ENCODE peak calls at places on chromosomes 6 and 20, in four cellular contexts. One of them, this sample, is unnamed.

GRCh38 chr6:84093405-84094049 is 60.0 kb downstream of the MRAP2 start:
- DNase-seq in K562: no peak
- DNase-seq in HepG2: no peak
- DNase-seq in A549: no peak
- DNase-seq in this sample: no peak

GRCh38 chr20:43736588-43737091 is 9.8 kb upstream of the GTSF1L start:
- DNase-seq in K562: peak
- DNase-seq in A549: no peak
- DNase-seq in HepG2: no peak
- DNase-seq in this sample: peak

GRCh38 chr20:21179796-21180195 is 53.9 kb downstream of the KIZ start:
- DNase-seq in K562: no peak
- DNase-seq in HepG2: no peak
- DNase-seq in A549: no peak
- DNase-seq in this sample: no peak

GRCh38 chr6:104526383-104526782 is 333.3 kb downstream of the HACE1 start:
- DNase-seq in A549: no peak
- DNase-seq in HepG2: peak
- DNase-seq in K562: no peak
- DNase-seq in this sample: no peak

GRCh38 chr6:44225579-44226325 is 2.4 kb downstream of the SLC29A1 start:
- DNase-seq in HepG2: no peak
- DNase-seq in K562: peak
- DNase-seq in A549: no peak
- DNase-seq in this sample: no peak

GRCh38 chr20:41654884-41655283 is 36.7 kb upstream of the CHD6 start:
- DNase-seq in K562: peak
- DNase-seq in HepG2: no peak
- DNase-seq in A549: no peak
- DNase-seq in this sample: peak

GRCh38 chr6:68740828-68741500 is 105.9 kb downstream of the ADGRB3 start:
- DNase-seq in A549: no peak
- DNase-seq in HepG2: no peak
- DNase-seq in K562: peak
- DNase-seq in this sample: no peak

GRCh38 chr6:20835315-20836010 is 301.2 kb downstream of the CDKAL1 start:
- DNase-seq in A549: no peak
- DNase-seq in K562: no peak
- DNase-seq in HepG2: no peak
- DNase-seq in this sample: no peak

GRCh38 chr6:116210750-116211425 is 43.0 kb downstream of the TSPYL4 start:
- DNase-seq in A549: no peak
- DNase-seq in HepG2: no peak
- DNase-seq in K562: no peak
- DNase-seq in this sample: no peak

DNA sequence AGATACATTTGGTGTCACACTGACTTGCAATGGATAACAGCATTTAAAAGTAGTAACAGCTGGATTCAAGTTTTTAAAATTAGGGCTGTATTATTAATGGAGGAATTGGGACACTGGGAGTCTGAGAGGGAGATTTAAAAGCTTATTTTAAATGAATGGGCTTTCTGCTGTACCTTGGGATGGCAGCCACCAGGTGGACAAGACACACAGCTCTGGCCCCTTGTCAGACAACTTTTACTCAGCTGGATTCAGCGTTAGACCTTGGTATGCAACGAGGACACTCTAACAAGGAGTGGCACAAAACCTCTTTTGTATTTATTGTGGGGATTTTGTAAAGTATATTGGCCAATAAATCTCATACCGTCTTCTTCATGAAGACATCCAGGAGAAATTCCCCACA is 105.8 kb downstream of the LCA5 start:
- DNase-seq in A549: peak
- DNase-seq in HepG2: peak
- DNase-seq in K562: peak
- DNase-seq in this sample: peak
- TF ChIP-seq HMGXB4 in A549: no peak
- TF ChIP-seq HMGXB4 in HepG2: no peak
- TF ChIP-seq HMGXB4 in K562: no peak
- TF ChIP-seq HMGXB4 in this sample: no peak

GRCh38 chr20:54014301-54014914 is 56.0 kb downstream of the BCAS1 start:
- DNase-seq in A549: no peak
- DNase-seq in K562: no peak
- DNase-seq in HepG2: no peak
- DNase-seq in this sample: no peak

GRCh38 chr20:54017846-54018245 is 52.5 kb downstream of the BCAS1 start:
- DNase-seq in HepG2: no peak
- DNase-seq in A549: no peak
- DNase-seq in K562: no peak
- DNase-seq in this sample: no peak

GRCh38 chr20:54015496-54015895 is 54.9 kb downstream of the BCAS1 start:
- DNase-seq in K562: no peak
- DNase-seq in A549: no peak
- DNase-seq in HepG2: no peak
- DNase-seq in this sample: no peak

GRCh38 chr20:54011352-54011751 is 59.0 kb downstream of the BCAS1 start:
- DNase-seq in K562: no peak
- DNase-seq in HepG2: no peak
- DNase-seq in A549: no peak
- DNase-seq in this sample: no peak

DNA sequence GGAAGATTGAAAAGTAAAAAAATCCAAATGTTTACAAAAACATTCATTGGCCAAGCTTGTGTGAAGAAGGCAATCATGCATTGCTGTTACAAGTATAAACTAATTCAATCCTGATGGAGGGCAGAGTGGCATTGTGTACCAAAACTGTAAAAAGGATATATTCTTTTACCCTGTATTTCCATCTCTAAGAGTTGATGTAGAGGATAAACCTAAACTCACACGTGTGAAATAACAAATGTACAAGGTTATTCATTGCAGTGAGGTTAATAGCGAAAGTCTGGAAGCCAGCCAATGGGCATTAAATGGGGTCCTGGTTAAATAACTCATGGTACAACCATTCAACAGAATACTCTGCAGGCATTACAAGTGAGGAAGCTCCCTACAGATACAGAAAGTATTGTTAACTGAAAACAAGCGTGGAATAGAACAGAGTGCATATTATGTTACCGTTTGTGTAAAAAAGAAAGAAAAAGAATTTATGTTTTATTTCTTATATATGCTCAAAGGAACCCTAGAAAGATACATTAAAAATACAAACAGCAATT is 56.9 kb downstream of the BCAS1 start:
- DNase-seq in K562: no peak
- DNase-seq in A549: no peak
- DNase-seq in HepG2: no peak
- DNase-seq in this sample: no peak
- TF ChIP-seq HMGXB4 in K562: no peak
- TF ChIP-seq HMGXB4 in A549: no peak
- TF ChIP-seq HMGXB4 in HepG2: no peak
- TF ChIP-seq HMGXB4 in this sample: no peak

GRCh38 chr6:166275714-166276166 is 32.5 kb downstream of the PRR18 start:
- DNase-seq in HepG2: peak
- DNase-seq in A549: peak
- DNase-seq in K562: peak
- DNase-seq in this sample: peak
- TF ChIP-seq HMGXB4 in HepG2: peak
- TF ChIP-seq HMGXB4 in A549: no peak
- TF ChIP-seq HMGXB4 in K562: no peak
- TF ChIP-seq HMGXB4 in this sample: no peak

GRCh38 chr20:23823621-23824324 is 2.8 kb downstream of the CST2 start:
- DNase-seq in HepG2: no peak
- DNase-seq in K562: no peak
- DNase-seq in A549: no peak
- DNase-seq in this sample: no peak

DNA sequence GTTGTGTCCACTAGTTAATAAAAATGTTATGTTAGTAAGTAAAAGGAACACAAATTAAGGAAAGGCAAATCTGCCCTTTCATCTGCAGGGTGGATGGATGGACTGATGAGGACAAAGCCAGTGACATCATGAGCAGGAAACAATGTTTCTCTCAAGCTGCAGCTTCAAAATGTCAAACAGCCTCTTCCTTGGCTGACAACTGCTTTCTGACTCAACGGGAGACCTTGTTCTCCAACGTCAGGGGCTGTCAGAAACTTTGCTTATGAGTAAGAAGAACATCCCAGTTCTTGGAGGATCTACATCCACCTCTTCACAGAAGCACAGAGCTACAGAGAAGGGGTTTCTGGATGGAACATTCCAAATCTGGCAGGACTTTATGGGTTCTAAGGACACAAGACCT is 6.0 kb downstream of the CST2 start:
- DNase-seq in K562: no peak
- DNase-seq in A549: no peak
- DNase-seq in HepG2: no peak
- DNase-seq in this sample: no peak
- TF ChIP-seq HMGXB4 in K562: no peak
- TF ChIP-seq HMGXB4 in A549: no peak
- TF ChIP-seq HMGXB4 in HepG2: no peak
- TF ChIP-seq HMGXB4 in this sample: no peak

This sample was measured in WTC11.